ENCODE peak calls at places on chromosomes 1 and 21, in seven cellular contexts. One of them, this sample, is unnamed.
A peak's percentile ranks its signal among the peaks of the same experiment; 100 is the strongest.

GRCh38 chr1:190699165-190699564 is 221.5 kb upstream of the BRINP3 start:
- DNase-seq in IMR-90: no peak
- DNase-seq in mesenchymal stem cell: no peak
- DNase-seq in neuronal stem cell: no peak
- DNase-seq in trophoblast cell: no peak
- DNase-seq in H1: no peak
- DNase-seq in H9: no peak
- DNase-seq in this sample: no peak

GRCh38 chr1:181062800-181063428 is 25.6 kb upstream of the IER5 start:
- DNase-seq in IMR-90: peak; percentile 66
- DNase-seq in mesenchymal stem cell: no peak
- DNase-seq in neuronal stem cell: no peak
- DNase-seq in trophoblast cell: peak; percentile 14
- DNase-seq in H1: no peak
- DNase-seq in H9: no peak
- DNase-seq in this sample: no peak

GRCh38 chr1:40980453-40981121 is 1.1 kb downstream of the CTPS1 start:
- DNase-seq in IMR-90: peak; percentile 50
- DNase-seq in mesenchymal stem cell: peak; percentile 71
- DNase-seq in neuronal stem cell: no peak
- DNase-seq in trophoblast cell: peak; percentile 14
- DNase-seq in H1: no peak
- DNase-seq in H9: peak; percentile 45
- DNase-seq in this sample: peak; percentile 67

GRCh38 chr1:55352801-55353180 is 137.6 kb upstream of the USP24 start:
- DNase-seq in IMR-90: no peak
- DNase-seq in mesenchymal stem cell: no peak
- DNase-seq in neuronal stem cell: no peak
- DNase-seq in trophoblast cell: no peak
- DNase-seq in H1: no peak
- DNase-seq in H9: no peak
- DNase-seq in this sample: no peak

GRCh38 chr1:54850737-54851136 is 36.3 kb downstream of the DHCR24 start:
- DNase-seq in IMR-90: peak; percentile 99
- DNase-seq in mesenchymal stem cell: peak; percentile 94
- DNase-seq in neuronal stem cell: no peak
- DNase-seq in trophoblast cell: peak; percentile 27
- DNase-seq in H1: no peak
- DNase-seq in H9: no peak
- DNase-seq in this sample: no peak

GRCh38 chr1:16617778-16618580 is 4.6 kb upstream of the NBPF1 start:
- DNase-seq in IMR-90: no peak
- DNase-seq in mesenchymal stem cell: no peak
- DNase-seq in neuronal stem cell: no peak
- DNase-seq in trophoblast cell: no peak
- DNase-seq in H1: peak; percentile 35
- DNase-seq in H9: no peak
- DNase-seq in this sample: no peak

GRCh38 chr1:233625510-233625981 is 11.6 kb downstream of the KCNK1 start:
- DNase-seq in IMR-90: no peak
- DNase-seq in mesenchymal stem cell: no peak
- DNase-seq in neuronal stem cell: no peak
- DNase-seq in trophoblast cell: no peak
- DNase-seq in H1: no peak
- DNase-seq in H9: no peak
- DNase-seq in this sample: no peak

GRCh38 chr1:25710583-25711347 is 89.2 kb upstream of the SELENON start:
- DNase-seq in IMR-90: peak; percentile 66
- DNase-seq in mesenchymal stem cell: peak; percentile 52
- DNase-seq in neuronal stem cell: no peak
- DNase-seq in trophoblast cell: no peak
- DNase-seq in H1: no peak
- DNase-seq in H9: no peak
- DNase-seq in this sample: no peak

GRCh38 chr1:154883919-154884867 is 14.1 kb upstream of the KCNN3 start:
- DNase-seq in IMR-90: no peak
- DNase-seq in mesenchymal stem cell: no peak
- DNase-seq in neuronal stem cell: no peak
- DNase-seq in trophoblast cell: no peak
- DNase-seq in H1: no peak
- DNase-seq in H9: no peak
- DNase-seq in this sample: no peak

GRCh38 chr1:147444381-147444780 is 96.9 kb upstream of the BCL9 start:
- DNase-seq in IMR-90: no peak
- DNase-seq in mesenchymal stem cell: no peak
- DNase-seq in neuronal stem cell: no peak
- DNase-seq in trophoblast cell: no peak
- DNase-seq in H1: no peak
- DNase-seq in H9: no peak
- DNase-seq in this sample: no peak
- H4K8ac ChIP-seq in IMR-90: no peak overlapping the region
- H4K8ac ChIP-seq in mesenchymal stem cell: no peak overlapping the region
- H4K8ac ChIP-seq in neuronal stem cell: no peak overlapping the region
- H4K8ac ChIP-seq in trophoblast cell: no peak overlapping the region
- H4K8ac ChIP-seq in H1: no peak overlapping the region
- H4K8ac ChIP-seq in H9: no peak overlapping the region
- H4K8ac ChIP-seq in this sample: no peak overlapping the region

GRCh38 chr1:24361811-24362210 is 42.7 kb downstream of the GRHL3 start:
- DNase-seq in IMR-90: no peak
- DNase-seq in mesenchymal stem cell: no peak
- DNase-seq in neuronal stem cell: no peak
- DNase-seq in trophoblast cell: no peak
- DNase-seq in H1: no peak
- DNase-seq in H9: no peak
- DNase-seq in this sample: no peak
- H2BK5ac ChIP-seq in IMR-90: no peak overlapping the region
- H2BK5ac ChIP-seq in mesenchymal stem cell: no peak overlapping the region
- H2BK5ac ChIP-seq in neuronal stem cell: no peak overlapping the region
- H2BK5ac ChIP-seq in trophoblast cell: no peak overlapping the region
- H2BK5ac ChIP-seq in H1: no peak overlapping the region
- H2BK5ac ChIP-seq in H9: no peak overlapping the region
- H2BK5ac ChIP-seq in this sample: no peak overlapping the region

DNA sequence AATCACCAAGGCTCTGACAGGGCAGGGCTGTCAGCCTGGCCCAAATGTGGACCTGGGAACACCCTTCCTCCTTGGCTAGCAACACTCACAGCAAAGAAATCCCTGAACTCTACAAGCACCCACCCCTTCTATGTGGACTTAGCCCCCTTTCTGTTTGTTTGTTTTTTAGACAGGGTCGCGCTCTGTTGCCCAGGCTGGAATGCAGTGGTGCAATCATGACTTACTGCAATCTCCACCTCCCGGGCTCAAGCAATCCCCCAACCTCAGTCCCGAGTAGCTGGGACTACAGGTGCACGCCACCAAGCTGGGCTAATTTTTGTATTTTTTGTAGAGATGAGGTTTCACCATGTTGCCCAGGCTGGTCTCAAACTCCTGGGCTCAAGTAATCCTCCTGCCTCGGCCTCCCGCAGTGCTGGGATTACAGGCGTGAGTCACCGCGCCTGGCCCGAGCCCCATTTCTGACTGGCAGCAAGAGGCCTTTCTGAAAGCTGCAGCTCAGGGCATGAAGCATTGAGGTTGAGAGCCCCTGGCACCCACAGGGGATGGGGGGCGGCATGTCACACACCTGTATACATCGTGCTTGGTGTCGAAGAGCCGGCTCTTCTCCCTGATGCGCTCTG is 16.2 kb downstream of the RIPK4 start:
- DNase-seq in IMR-90: no peak
- DNase-seq in mesenchymal stem cell: no peak
- DNase-seq in neuronal stem cell: no peak
- DNase-seq in trophoblast cell: no peak
- DNase-seq in H1: no peak
- DNase-seq in H9: no peak
- DNase-seq in this sample: no peak
- H3K23ac ChIP-seq in IMR-90: no peak overlapping the region
- H3K23ac ChIP-seq in mesenchymal stem cell: no peak overlapping the region
- H3K23ac ChIP-seq in neuronal stem cell: no peak overlapping the region
- H3K23ac ChIP-seq in trophoblast cell: no peak overlapping the region
- H3K23ac ChIP-seq in H1: no peak overlapping the region
- H3K23ac ChIP-seq in H9: no peak overlapping the region
- H3K23ac ChIP-seq in this sample: no peak overlapping the region

GRCh38 chr1:4652631-4653327 is 1.6 kb upstream of the AJAP1 start:
- DNase-seq in IMR-90: no peak
- DNase-seq in mesenchymal stem cell: peak; percentile 22
- DNase-seq in neuronal stem cell: peak; percentile 62
- DNase-seq in trophoblast cell: peak; percentile 68
- DNase-seq in H1: peak; percentile 91
- DNase-seq in H9: peak; percentile 79
- DNase-seq in this sample: peak; percentile 74

GRCh38 chr1:4650486-4650885 is 3.9 kb upstream of the AJAP1 start:
- DNase-seq in IMR-90: no peak
- DNase-seq in mesenchymal stem cell: no peak
- DNase-seq in neuronal stem cell: no peak
- DNase-seq in trophoblast cell: peak; percentile 15
- DNase-seq in H1: no peak
- DNase-seq in H9: no peak
- DNase-seq in this sample: peak; percentile 87

GRCh38 chr1:4647391-4647790 is 7.0 kb upstream of the AJAP1 start:
- DNase-seq in IMR-90: no peak
- DNase-seq in mesenchymal stem cell: no peak
- DNase-seq in neuronal stem cell: no peak
- DNase-seq in trophoblast cell: no peak
- DNase-seq in H1: no peak
- DNase-seq in H9: no peak
- DNase-seq in this sample: no peak

GRCh38 chr1:4650981-4651380 is 3.4 kb upstream of the AJAP1 start:
- DNase-seq in IMR-90: no peak
- DNase-seq in mesenchymal stem cell: no peak
- DNase-seq in neuronal stem cell: no peak
- DNase-seq in trophoblast cell: no peak
- DNase-seq in H1: no peak
- DNase-seq in H9: no peak
- DNase-seq in this sample: peak; percentile 54

GRCh38 chr1:4648657-4649056 is 5.8 kb upstream of the AJAP1 start:
- DNase-seq in IMR-90: no peak
- DNase-seq in mesenchymal stem cell: no peak
- DNase-seq in neuronal stem cell: no peak
- DNase-seq in trophoblast cell: no peak
- DNase-seq in H1: no peak
- DNase-seq in H9: no peak
- DNase-seq in this sample: no peak
- H4K8ac ChIP-seq in IMR-90: no peak overlapping the region
- H4K8ac ChIP-seq in mesenchymal stem cell: no peak overlapping the region
- H4K8ac ChIP-seq in neuronal stem cell: no peak overlapping the region
- H4K8ac ChIP-seq in trophoblast cell: no peak overlapping the region
- H4K8ac ChIP-seq in H1: no peak overlapping the region
- H4K8ac ChIP-seq in H9: no peak overlapping the region
- H4K8ac ChIP-seq in this sample: no peak overlapping the region

DNA sequence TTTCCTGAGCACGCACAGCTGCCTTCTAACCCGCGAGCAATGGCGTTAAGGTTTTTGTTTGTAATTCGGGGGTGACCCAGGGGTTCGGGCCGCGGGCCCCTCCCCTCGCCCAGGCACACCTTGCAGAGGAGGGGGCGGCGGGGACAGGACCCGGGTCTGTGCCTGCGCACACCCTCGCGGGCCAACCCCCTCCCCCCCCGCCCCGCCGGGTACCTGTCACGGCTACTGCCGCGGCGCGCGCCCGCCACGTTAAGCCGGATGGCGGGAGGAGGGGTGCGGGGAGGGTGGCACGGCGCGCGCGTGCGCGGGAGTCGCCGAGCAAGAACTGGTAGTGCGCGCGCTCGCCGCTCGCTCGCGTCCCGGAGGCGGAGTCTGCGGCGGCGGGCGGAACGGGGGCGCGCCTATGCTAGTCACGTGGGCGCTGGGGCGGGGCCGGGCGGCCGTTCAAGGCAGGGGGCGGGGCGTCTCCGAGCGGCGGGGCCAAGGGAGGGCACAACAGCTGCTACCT is at the start of gene TPTE:
- DNase-seq in IMR-90: no peak
- DNase-seq in mesenchymal stem cell: no peak
- DNase-seq in neuronal stem cell: no peak
- DNase-seq in trophoblast cell: peak; percentile 65
- DNase-seq in H1: no peak
- DNase-seq in H9: no peak
- DNase-seq in this sample: no peak
- H2BK5ac ChIP-seq in IMR-90: no peak within 1 kb of the TSS
- H2BK5ac ChIP-seq in mesenchymal stem cell: no peak within 1 kb of the TSS
- H2BK5ac ChIP-seq in neuronal stem cell: peak within 1 kb of the TSS; percentile 48
- H2BK5ac ChIP-seq in trophoblast cell: no peak within 1 kb of the TSS
- H2BK5ac ChIP-seq in H1: no peak within 1 kb of the TSS
- H2BK5ac ChIP-seq in H9: no peak within 1 kb of the TSS
- H2BK5ac ChIP-seq in this sample: no peak within 1 kb of the TSS

DNA sequence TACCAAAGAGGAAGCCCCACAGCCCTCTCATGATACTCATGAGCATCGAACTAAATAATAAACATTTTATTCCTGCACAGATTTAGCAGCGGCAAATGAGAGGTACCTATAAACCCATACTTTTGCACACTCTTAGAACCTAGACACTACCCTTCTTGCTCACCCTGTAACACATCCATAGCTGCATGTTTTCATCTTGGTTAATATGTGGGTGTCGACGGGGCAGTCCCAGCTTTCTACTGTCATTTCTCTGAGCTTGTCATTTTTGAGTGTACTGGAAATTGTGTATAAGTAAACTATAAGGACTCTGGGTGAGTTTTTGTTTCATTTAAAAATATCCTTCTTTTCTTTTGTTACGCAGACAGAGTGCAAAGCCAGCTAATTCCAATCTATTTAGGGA is 25.5 kb downstream of the OVGP1 start:
- DNase-seq in IMR-90: no peak
- DNase-seq in mesenchymal stem cell: no peak
- DNase-seq in neuronal stem cell: no peak
- DNase-seq in trophoblast cell: no peak
- DNase-seq in H1: no peak
- DNase-seq in H9: no peak
- DNase-seq in this sample: no peak
- H3K23ac ChIP-seq in IMR-90: no peak overlapping the region
- H3K23ac ChIP-seq in mesenchymal stem cell: no peak overlapping the region
- H3K23ac ChIP-seq in neuronal stem cell: no peak overlapping the region
- H3K23ac ChIP-seq in trophoblast cell: no peak overlapping the region
- H3K23ac ChIP-seq in H1: no peak overlapping the region
- H3K23ac ChIP-seq in H9: no peak overlapping the region
- H3K23ac ChIP-seq in this sample: no peak overlapping the region

DNA sequence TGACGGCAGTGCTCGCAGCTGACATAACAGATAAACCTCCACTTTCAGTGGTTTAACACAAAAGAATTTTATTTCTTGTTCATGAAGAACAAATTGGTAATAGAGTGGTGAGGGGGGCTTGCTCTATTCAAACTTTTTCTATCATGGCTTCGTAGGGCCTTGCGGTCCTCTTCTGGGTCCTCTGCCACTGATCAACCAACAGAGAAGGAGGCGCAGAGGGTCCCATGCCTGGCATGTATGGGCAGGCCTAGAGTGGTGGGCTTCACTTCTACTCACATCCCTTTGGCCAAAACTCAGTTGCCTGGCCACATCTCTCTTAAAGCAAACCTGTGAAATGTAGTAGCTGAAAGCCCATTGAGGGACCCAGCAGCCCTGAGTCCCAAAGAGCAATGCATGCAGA is 460.5 kb downstream of the SIPA1L2 start:
- DNase-seq in IMR-90: no peak
- DNase-seq in mesenchymal stem cell: no peak
- DNase-seq in neuronal stem cell: no peak
- DNase-seq in trophoblast cell: no peak
- DNase-seq in H1: no peak
- DNase-seq in H9: no peak
- DNase-seq in this sample: no peak
- H4K8ac ChIP-seq in IMR-90: no peak overlapping the region
- H4K8ac ChIP-seq in mesenchymal stem cell: no peak overlapping the region
- H4K8ac ChIP-seq in neuronal stem cell: no peak overlapping the region
- H4K8ac ChIP-seq in trophoblast cell: no peak overlapping the region
- H4K8ac ChIP-seq in H1: no peak overlapping the region
- H4K8ac ChIP-seq in H9: no peak overlapping the region
- H4K8ac ChIP-seq in this sample: no peak overlapping the region

This sample was measured in mesendoderm.